ENCODE peak calls at places on chromosome 5, in five cellular contexts. A is anterior cingulate cortex, H is NCI-H69, R is posterior cingulate gyrus, T is uterus. F is an unnamed sample.

GRCh38 chr5:119411291-119411934 is 40.9 kb upstream of the HSD17B4 start:
- DNase-seq in A (no peak), H (no peak), R (no peak), T (no peak), F (no peak)

GRCh38 chr5:180783340-180784052 is 19.1 kb downstream of the MGAT1 start:
- DNase-seq in A (no peak), R (no peak), T (no peak), H (no peak), F (no peak)

GRCh38 chr5:100824635-100825034 is 78.4 kb downstream of the ST8SIA4 start:
- DNase-seq in A (no peak), T (no peak), H (no peak), R (no peak), F (no peak)

GRCh38 chr5:167851416-167851815 is 440.0 kb upstream of the WWC1 start:
- DNase-seq in T (no peak), R (no peak), A (no peak), H (no peak), F (no peak)

GRCh38 chr5:11903121-11903613 is 1.1 kb downstream of the CTNND2 start:
- DNase-seq in R (peak; percentile 23), A (no peak), H (peak; percentile 39), T (no peak), F (peak; percentile 55)

GRCh38 chr5:93503598-93504067 is 77.4 kb downstream of the NR2F1-AS1 start:
- DNase-seq in H (peak; percentile 13), R (no peak), A (no peak), T (no peak), F (no peak)

GRCh38 chr5:135996611-135997010 is 32.2 kb upstream of the TGFBI start:
- DNase-seq in R (no peak), H (no peak), A (no peak), T (no peak), F (no peak)

GRCh38 chr5:35129921-35130485 is 82.3 kb upstream of the AGXT2 start:
- DNase-seq in H (no peak), R (no peak), T (no peak), A (no peak), F (no peak)

GRCh38 chr5:180127682-180128670 is 56.4 kb upstream of the RNF130 start:
- DNase-seq in H (no peak), T (no peak), R (no peak), A (no peak), F (no peak)

GRCh38 chr5:90590-91547 is 1.1 kb upstream of the PLEKHG4B start:
- DNase-seq in R (no peak), H (peak; percentile 60), T (no peak), A (no peak), F (no peak)

GRCh38 chr5:41835625-41836024 is 34.6 kb downstream of the OXCT1 start:
- DNase-seq in A (peak; percentile 29), T (peak; percentile 17), H (peak; percentile 62), R (peak; percentile 31), F (no peak)

GRCh38 chr5:180367991-180368390 is 14.9 kb upstream of the GFPT2 start:
- DNase-seq in A (peak; percentile 16), H (no peak), T (no peak), R (peak; percentile 61), F (peak; percentile 89)

GRCh38 chr5:98309785-98310566 is 463.5 kb upstream of the RGMB start:
- DNase-seq in H (peak; percentile 87), A (no peak), T (no peak), R (no peak), F (peak; percentile 19)

GRCh38 chr5:25823330-25823873 is 1178.6 kb upstream of the CDH10 start:
- DNase-seq in A (no peak), R (no peak), T (no peak), H (no peak), F (no peak)

F was measured in putamen.